ENCODE peak calls at places on chromosomes 6 and 20, in eight cellular contexts. P is gastrocnemius medialis, X is upper lobe of left lung, A is Peyer's patch, Z is endothelial cell, B is AG09319, F is cardiac muscle cell, V is mesothelial cell of epicardium. M is an unnamed sample.

GRCh38 chr6:150372051-150372450 is 3.2 kb downstream of the IYD start:
- DNase-seq in P (no peak), X (no peak), A (no peak), Z (no peak), B (no peak), F (no peak), V (no peak), M (peak)

GRCh38 chr6:2792330-2792729 is 27.1 kb downstream of the WRNIP1 start:
- DNase-seq in P (no peak), X (no peak), A (no peak), Z (no peak), B (no peak), F (peak), V (no peak), M (no peak)

GRCh38 chr6:167672738-167673137 is 154.0 kb upstream of the AFDN start:
- DNase-seq in P (no peak), X (no peak), A (no peak), Z (no peak), B (no peak), F (no peak), V (no peak), M (no peak)

GRCh38 chr6:7675353-7675945 is 50.5 kb upstream of the BMP6 start:
- DNase-seq in P (no peak), X (no peak), A (no peak), Z (no peak), B (no peak), F (no peak), V (no peak), M (no peak)

GRCh38 chr6:112223070-112223861 is 31.1 kb downstream of the LAMA4 start:
- DNase-seq in P (no peak), X (no peak), A (no peak), Z (no peak), B (peak), F (peak), V (no peak), M (no peak)

GRCh38 chr6:119079288-119079809 is 885 bp upstream of the FAM184A start:
- DNase-seq in P (no peak), X (no peak), A (no peak), Z (no peak), B (no peak), F (peak), V (no peak), M (no peak)

GRCh38 chr6:146790561-146791091 is 191.9 kb downstream of the ADGB start:
- DNase-seq in P (no peak), X (no peak), A (no peak), Z (no peak), B (no peak), F (no peak), V (no peak), M (no peak)

GRCh38 chr20:58231678-58232077 is 3.2 kb upstream of the ANKRD60 start:
- DNase-seq in P (no peak), X (no peak), A (no peak), Z (no peak), B (no peak), F (peak), V (no peak), M (no peak)

GRCh38 chr6:52596371-52597028 is 19.6 kb upstream of the TRAM2 start:
- DNase-seq in P (no peak), X (no peak), A (no peak), Z (no peak), B (no peak), F (peak), V (no peak), M (no peak)

GRCh38 chr6:41634657-41635056 is 3.6 kb upstream of the MDFI start:
- DNase-seq in P (no peak), X (no peak), A (no peak), Z (no peak), B (no peak), F (peak), V (peak), M (no peak)

GRCh38 chr6:56841372-56841749 is 113.5 kb upstream of the BEND6 start:
- DNase-seq in P (no peak), X (no peak), A (no peak), Z (no peak), B (no peak), F (no peak), V (no peak), M (no peak)

GRCh38 chr6:17628873-17629272 is 28.8 kb downstream of the FAM8A1 start:
- DNase-seq in P (no peak), X (no peak), A (no peak), Z (no peak), B (no peak), F (no peak), V (no peak), M (no peak)

GRCh38 chr6:53347250-53347920 is 1.4 kb downstream of the ELOVL5 start:
- DNase-seq in P (no peak), X (no peak), A (peak), Z (no peak), B (no peak), F (peak), V (no peak), M (no peak)

GRCh38 chr20:18394363-18394762 is 72.5 kb downstream of the DZANK1 start:
- DNase-seq in P (no peak), X (no peak), A (no peak), Z (no peak), B (no peak), F (no peak), V (no peak), M (no peak)

GRCh38 chr20:18401305-18401704 is 65.5 kb downstream of the DZANK1 start:
- DNase-seq in P (no peak), X (no peak), A (no peak), Z (no peak), B (no peak), F (no peak), V (no peak), M (peak)

GRCh38 chr20:18400460-18400859 is 66.4 kb downstream of the DZANK1 start:
- DNase-seq in P (no peak), X (no peak), A (no peak), Z (no peak), B (no peak), F (no peak), V (no peak), M (peak)

GRCh38 chr20:18395544-18395943 is 71.3 kb downstream of the DZANK1 start:
- DNase-seq in P (no peak), X (no peak), A (no peak), Z (no peak), B (no peak), F (no peak), V (no peak), M (no peak)

GRCh38 chr20:18397090-18397489 is 69.7 kb downstream of the DZANK1 start:
- DNase-seq in P (no peak), X (no peak), A (no peak), Z (no peak), B (no peak), F (peak), V (no peak), M (no peak)
- TF ChIP-seq CTCF in P (no peak), X (no peak), A (no peak), Z (no peak), B (no peak), F (no peak), V (no peak), M (no peak)

GRCh38 chr20:44886276-44886671 is 769 bp downstream of the YWHAB start:
- DNase-seq in P (no peak), X (no peak), A (no peak), Z (no peak), B (no peak), F (peak), V (no peak), M (no peak)
- TF ChIP-seq CTCF in P (no peak), X (no peak), A (no peak), Z (no peak), B (no peak), F (no peak), V (no peak), M (no peak)

GRCh38 chr20:51703446-51704287 is 64.5 kb downstream of the ATP9A start:
- DNase-seq in P (no peak), X (no peak), A (no peak), Z (no peak), B (no peak), F (no peak), V (no peak), M (no peak)

GRCh38 chr20:51697119-51697826 is 70.9 kb downstream of the ATP9A start:
- DNase-seq in P (no peak), X (no peak), A (no peak), Z (no peak), B (no peak), F (peak), V (no peak), M (no peak)

GRCh38 chr20:51696304-51697118 is 71.7 kb downstream of the ATP9A start:
- DNase-seq in P (no peak), X (no peak), A (no peak), Z (no peak), B (no peak), F (peak), V (peak), M (no peak)

GRCh38 chr20:51698252-51698651 is 69.9 kb downstream of the ATP9A start:
- DNase-seq in P (no peak), X (no peak), A (no peak), Z (no peak), B (no peak), F (no peak), V (no peak), M (no peak)

DNA sequence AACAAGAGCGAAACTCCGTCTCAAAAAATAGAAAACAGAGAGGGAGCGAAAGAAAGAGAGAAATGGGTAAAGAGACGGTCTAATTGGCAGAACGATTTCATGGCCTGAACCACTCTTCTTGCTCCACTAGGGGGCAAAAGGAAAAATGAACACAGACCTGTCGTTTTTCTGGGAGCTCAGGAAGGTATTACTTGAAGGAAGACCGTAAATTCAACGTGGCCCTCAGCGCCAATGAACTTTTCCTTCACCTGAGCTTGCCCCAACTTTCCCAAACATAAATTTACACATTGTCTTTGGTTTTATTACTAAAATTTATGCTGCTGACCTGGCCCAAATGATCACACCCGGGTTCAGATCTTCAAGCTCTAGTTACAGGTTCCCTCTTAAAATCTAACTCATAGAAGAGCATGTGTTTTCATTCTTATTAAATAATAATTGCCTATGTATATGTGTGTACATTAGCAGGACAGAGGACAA is 67.3 kb downstream of the ATP9A start:
- DNase-seq in P (no peak), X (no peak), A (no peak), Z (peak), B (no peak), F (peak), V (no peak), M (no peak)
- TF ChIP-seq CTCF in P (peak), X (peak), A (peak), Z (peak), B (peak), F (peak), V (peak), M (peak)

GRCh38 chr6:148273962-148274752 is 68.5 kb upstream of the SASH1 start:
- DNase-seq in P (no peak), X (no peak), A (no peak), Z (no peak), B (no peak), F (no peak), V (no peak), M (no peak)
- TF ChIP-seq CTCF in P (no peak), X (no peak), A (no peak), Z (no peak), B (peak), F (peak), V (no peak), M (no peak)

DNA sequence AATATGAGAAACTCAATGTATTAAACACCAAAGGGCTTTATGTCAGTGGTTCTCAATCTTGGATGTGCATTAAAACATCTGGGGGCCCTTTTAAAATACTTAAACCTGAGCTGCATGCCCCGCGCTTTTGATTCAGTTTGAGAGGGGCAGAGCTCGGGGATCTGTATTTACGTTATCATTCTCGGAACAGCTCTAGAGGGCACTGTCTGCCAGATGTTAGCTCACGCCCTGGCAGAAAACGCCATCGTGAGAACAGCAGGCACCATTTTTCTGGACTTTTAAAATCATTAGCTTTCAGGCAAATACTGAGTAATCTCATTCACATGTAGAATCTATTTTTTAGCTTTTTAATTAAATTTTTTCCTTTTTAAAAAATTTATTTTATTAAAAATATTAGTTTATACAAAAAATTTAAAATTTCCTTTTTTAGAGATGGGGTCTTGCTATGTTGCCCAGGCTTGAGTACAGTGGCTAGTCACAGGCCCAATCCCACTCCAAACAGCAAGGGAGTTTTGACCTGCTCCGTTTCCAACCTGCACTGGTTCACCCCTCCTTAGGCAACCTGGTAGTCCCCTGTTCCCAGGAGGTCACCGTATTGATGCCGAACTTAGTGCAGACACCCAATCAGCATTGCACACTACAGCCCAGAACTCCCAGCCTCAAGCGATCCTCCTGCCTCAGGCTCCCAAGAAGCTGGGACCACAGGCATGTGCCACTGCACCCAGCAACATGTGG is 30.0 kb upstream of the ZNF133 start:
- DNase-seq in P (no peak), X (no peak), A (no peak), Z (no peak), B (no peak), F (no peak), V (no peak), M (no peak)
- TF ChIP-seq CTCF in P (no peak), X (no peak), A (no peak), Z (no peak), B (no peak), F (no peak), V (no peak), M (no peak)

DNA sequence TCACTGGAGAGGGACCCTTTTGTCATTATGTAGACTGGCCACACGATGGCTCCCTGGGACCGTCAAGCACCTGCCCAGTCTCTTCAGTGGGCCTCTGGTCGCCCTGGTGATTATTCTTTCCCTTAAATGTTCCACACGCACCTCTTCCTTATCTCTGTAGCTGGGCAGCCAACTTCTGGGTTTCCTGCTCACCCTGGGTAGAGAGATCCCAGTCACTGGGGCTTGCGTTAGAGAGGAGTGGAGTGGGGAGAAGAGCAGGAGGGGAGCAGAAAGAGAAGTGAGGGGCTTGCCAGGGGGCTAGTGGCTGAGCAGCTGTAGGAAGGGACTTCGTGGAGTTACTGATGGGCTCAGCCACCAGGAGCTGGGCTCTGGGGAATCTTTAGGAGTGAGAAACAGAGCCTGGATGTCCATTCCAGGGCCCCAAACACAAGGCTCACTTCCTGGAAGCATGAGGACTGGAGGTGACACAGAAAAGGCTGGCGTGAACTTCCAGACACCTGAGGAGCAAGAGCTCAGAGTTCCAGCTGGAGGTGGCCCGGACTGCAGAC is 150.1 kb downstream of the DHX35 start:
- DNase-seq in P (peak), X (no peak), A (no peak), Z (peak), B (no peak), F (peak), V (peak), M (no peak)
- TF ChIP-seq CTCF in P (peak), X (no peak), A (no peak), Z (peak), B (peak), F (peak), V (peak), M (peak)

DNA sequence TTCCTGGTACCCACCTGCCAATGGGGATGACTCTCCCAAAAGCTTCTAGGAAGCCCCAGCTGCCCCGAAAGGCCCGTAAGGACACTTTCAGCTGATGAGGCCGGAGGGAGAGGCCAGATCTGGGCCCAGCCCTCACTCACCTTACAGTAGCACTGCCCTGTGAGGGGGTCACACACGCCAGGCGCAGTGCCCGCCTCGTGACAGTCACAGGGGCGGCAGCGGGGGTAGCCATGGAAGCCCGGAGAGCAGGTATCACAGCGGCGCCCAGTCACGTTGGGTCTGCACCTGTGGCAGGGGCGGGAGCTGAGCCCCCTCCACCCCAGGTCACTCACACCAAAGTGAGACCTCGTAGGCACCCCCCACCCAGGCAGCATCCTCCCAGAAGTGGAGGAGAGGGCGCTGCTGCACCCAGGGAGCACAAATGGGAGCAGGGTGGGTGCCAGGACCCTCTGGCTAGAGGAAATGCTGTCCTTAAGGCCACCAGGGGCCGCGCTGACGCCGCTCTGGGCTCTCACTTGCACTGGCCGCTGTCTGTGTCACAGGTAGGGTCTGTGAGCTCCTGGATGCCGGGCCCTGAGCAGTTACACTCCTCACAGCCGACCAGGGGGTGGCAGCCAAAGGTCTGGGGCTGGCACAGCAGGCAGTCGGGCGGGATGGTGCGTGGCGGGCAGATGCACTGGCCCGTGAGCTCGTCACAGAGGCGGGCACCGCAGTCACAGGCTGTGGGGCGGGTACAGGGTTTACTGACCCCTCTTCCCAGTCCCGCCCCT is 25.1 kb downstream of the ADRM1 start:
- DNase-seq in P (no peak), X (peak), A (no peak), Z (no peak), B (no peak), F (no peak), V (no peak), M (no peak)
- TF ChIP-seq CTCF in P (no peak), X (no peak), A (no peak), Z (no peak), B (no peak), F (no peak), V (no peak), M (no peak)

DNA sequence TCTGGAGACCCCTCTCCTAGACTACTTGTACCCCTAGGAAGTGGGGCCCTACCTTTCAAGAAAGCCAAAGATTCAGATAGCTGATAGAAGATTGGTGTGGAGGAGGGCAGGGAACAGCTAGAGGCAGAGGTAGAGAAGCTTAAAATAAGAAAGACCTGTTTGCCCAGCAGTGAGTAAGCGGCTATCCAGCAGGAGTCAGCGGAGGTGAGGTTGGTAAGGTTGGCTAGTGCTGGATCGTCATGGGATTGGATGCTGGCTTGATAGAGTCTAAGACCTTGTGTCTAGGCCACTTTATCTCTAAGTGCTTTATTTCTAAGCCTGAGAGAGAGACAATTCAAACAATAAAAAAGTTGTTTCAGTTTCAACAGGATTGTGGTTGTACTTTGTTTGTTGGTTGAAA is 19.1 kb downstream of the ANKS1A start:
- DNase-seq in P (no peak), X (no peak), A (no peak), Z (no peak), B (no peak), F (no peak), V (no peak), M (no peak)
- TF ChIP-seq CTCF in P (no peak), X (no peak), A (no peak), Z (no peak), B (no peak), F (no peak), V (no peak), M (no peak)

GRCh38 chr6:617485-618100 is 39.3 kb downstream of the HUS1B start:
- DNase-seq in P (peak), X (no peak), A (no peak), Z (no peak), B (no peak), F (no peak), V (no peak), M (no peak)
- TF ChIP-seq CTCF in P (no peak), X (no peak), A (no peak), Z (no peak), B (no peak), F (no peak), V (no peak), M (peak)

GRCh38 chr20:45853484-45853883 is 3.7 kb downstream of the ACOT8 start:
- DNase-seq in P (no peak), X (no peak), A (no peak), Z (no peak), B (no peak), F (no peak), V (no peak), M (no peak)

GRCh38 chr20:45860573-45861011 is 3.2 kb downstream of the ZSWIM3 start:
- DNase-seq in P (no peak), X (no peak), A (no peak), Z (no peak), B (no peak), F (no peak), V (no peak), M (no peak)

GRCh38 chr20:45857836-45858250 is 429 bp downstream of the ZSWIM3 start:
- DNase-seq in P (no peak), X (peak), A (no peak), Z (no peak), B (no peak), F (no peak), V (no peak), M (no peak)

GRCh38 chr20:45861157-45862075 is 4.0 kb downstream of the ZSWIM3 start:
- DNase-seq in P (no peak), X (no peak), A (no peak), Z (no peak), B (no peak), F (no peak), V (no peak), M (no peak)

GRCh38 chr20:45857114-45857835 is at the start of the genes ACOT8 and ZSWIM3:
- DNase-seq in P (peak), X (peak), A (peak), Z (peak), B (peak), F (peak), V (peak), M (peak)
- TF ChIP-seq CTCF in P (no peak), X (no peak), A (no peak), Z (no peak), B (no peak), F (no peak), V (no peak), M (no peak)